ENCODE peak calls at places on chromosome 3, in ten cellular contexts. W is GM23338, K is iPS DF 6.9, B is mesendoderm, P is foreskin keratinocyte, Z is neuronal stem cell, V is SJSA1, I is ascending aorta, D is Peyer's patch, F is endothelial cell of umbilical vein. X is an unnamed sample. For H3K4me1 and H3K27me3, the result is how much of the 10 kb centered on the place peaks cover.

GRCh38 chr3:116005404-116005803 is 382.1 kb downstream of the GAP43 start:
- DNase-seq in F (no peak), Z (no peak), I (no peak), P (peak), B (peak), K (no peak), V (peak), W (no peak), D (no peak), X (no peak)

GRCh38 chr3:134423153-134423552 is 48.9 kb upstream of the AMOTL2 start:
- DNase-seq in F (no peak), P (no peak), B (peak), D (no peak), I (no peak), W (peak), K (no peak), V (no peak), Z (no peak), X (peak)

GRCh38 chr3:15646924-15647511 is 45.5 kb downstream of the BTD start:
- DNase-seq in K (no peak), I (no peak), Z (no peak), F (peak), P (peak), W (no peak), D (no peak), V (peak), B (peak), X (no peak)

GRCh38 chr3:101680466-101680865 is 3.5 kb upstream of the ZBTB11 start:
- DNase-seq in B (no peak), I (no peak), D (no peak), W (no peak), F (no peak), K (no peak), V (no peak), Z (no peak), P (no peak), X (no peak)

GRCh38 chr3:156307704-156308103 is 187.3 kb downstream of the KCNAB1 start:
- DNase-seq in K (no peak), W (no peak), B (no peak), D (no peak), I (peak), V (peak), P (peak), F (peak), Z (no peak), X (no peak)

GRCh38 chr3:156899951-156900350 is 73.8 kb downstream of the LEKR1 start:
- DNase-seq in V (no peak), W (peak), K (no peak), F (no peak), B (peak), D (no peak), P (no peak), Z (no peak), I (no peak), X (no peak)

GRCh38 chr3:153848701-153849100 is 272.5 kb upstream of the ARHGEF26 start:
- DNase-seq in D (no peak), F (no peak), Z (peak), B (no peak), W (no peak), V (no peak), K (no peak), P (no peak), I (no peak), X (peak)

GRCh38 chr3:106004137-106004600 is 135.4 kb upstream of the CBLB start:
- DNase-seq in P (peak), W (no peak), F (peak), D (no peak), I (no peak), V (no peak), Z (no peak), K (no peak), B (no peak), X (peak)

GRCh38 chr3:143307613-143308183 is 188.1 kb downstream of the CHST2 start:
- DNase-seq in Z (no peak), F (peak), D (no peak), B (peak), I (no peak), K (no peak), P (peak), W (no peak), V (no peak), X (no peak)

GRCh38 chr3:52498134-52499054 is 3.3 kb downstream of the STAB1 start:
- DNase-seq in B (no peak), W (no peak), F (no peak), Z (no peak), D (no peak), I (peak), K (no peak), P (no peak), V (no peak), X (peak)

GRCh38 chr3:181690769-181691168 is 21.0 kb upstream of the SOX2 start:
- DNase-seq in Z (no peak), P (no peak), B (no peak), I (no peak), W (no peak), D (no peak), V (no peak), F (no peak), K (no peak), X (no peak)

GRCh38 chr3:107062310-107062709 is 314.9 kb upstream of the CCDC54 start:
- DNase-seq in I (no peak), K (no peak), F (no peak), B (no peak), V (no peak), D (no peak), Z (no peak), P (no peak), W (no peak), X (no peak)

GRCh38 chr3:16205156-16205870 is 30.8 kb downstream of the GALNT15 start:
- DNase-seq in B (no peak), D (no peak), Z (no peak), K (no peak), P (peak), I (no peak), F (no peak), W (no peak), V (peak), X (no peak)

GRCh38 chr3:60094392-60094947 is 1044.6 kb upstream of the CFAP20DC start:
- DNase-seq in I (no peak), W (no peak), Z (no peak), V (no peak), D (no peak), B (no peak), F (no peak), P (no peak), K (no peak), X (no peak)

GRCh38 chr3:135851201-135852061 is 114.1 kb upstream of the PPP2R3A start:
- DNase-seq in K (no peak), W (no peak), P (peak), F (no peak), Z (no peak), I (no peak), V (no peak), D (no peak), B (no peak), X (no peak)

GRCh38 chr3:59559721-59560514 is 510.1 kb upstream of the CFAP20DC start:
- DNase-seq in Z (no peak), W (no peak), F (no peak), B (peak), I (no peak), P (peak), D (no peak), K (no peak), V (peak), X (peak)

GRCh38 chr3:10982782-10983181 is 9.8 kb upstream of the SLC6A1 start:
- DNase-seq in Z (no peak), B (no peak), K (no peak), D (no peak), F (no peak), I (no peak), W (no peak), P (peak), V (no peak), X (no peak)

GRCh38 chr3:86968224-86968932 is 22.6 kb downstream of the VGLL3 start:
- DNase-seq in I (no peak), D (no peak), B (no peak), V (no peak), Z (no peak), F (no peak), W (no peak), K (no peak), P (no peak), X (no peak)

DNA sequence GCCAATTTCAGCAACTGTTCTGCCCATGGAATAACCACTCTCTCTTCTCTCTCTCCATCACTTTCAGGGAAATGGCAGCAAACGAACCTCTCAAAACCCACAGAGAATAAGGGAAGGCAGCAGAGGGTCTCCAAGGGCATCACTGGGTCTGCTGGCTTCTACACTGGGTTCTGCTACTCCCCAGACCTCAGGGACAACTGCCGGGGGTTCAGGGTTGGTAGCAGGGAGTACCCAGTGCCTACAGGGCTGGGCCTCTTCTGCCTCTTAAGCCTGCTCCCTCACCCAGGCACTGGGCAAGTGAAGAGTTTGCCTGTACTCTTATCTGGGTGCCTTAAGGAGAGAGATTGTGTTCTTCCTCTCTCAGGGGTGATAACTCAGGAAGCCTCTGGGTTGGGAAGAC is 2.5 kb downstream of the TCTA start:
- DNase-seq in W (no peak), I (no peak), V (no peak), P (no peak), D (no peak), B (no peak), K (no peak), Z (no peak), F (no peak), X (no peak)
- H3K4me1 ChIP-seq in W (under half), I (under half), V (under half), P (under half), D (under half), B (under half), K (under half), Z (under half), F (under half), X (under half)

GRCh38 chr3:9549600-9549999 is 4.0 kb downstream of the LHFPL4 start:
- DNase-seq in V (no peak), W (no peak), K (no peak), B (no peak), I (no peak), Z (no peak), P (no peak), D (no peak), F (no peak), X (no peak)
- H3K27me3 ChIP-seq in V (under half), W (under half), K (under half), B (under half), I (under half), Z (under half), P (under half), D (under half), F (under half), X (under half)

GRCh38 chr3:196772897-196773296 is 33.2 kb downstream of the PAK2 start:
- DNase-seq in W (no peak), Z (no peak), B (no peak), I (no peak), P (no peak), K (no peak), V (no peak), D (no peak), F (no peak), X (no peak)

GRCh38 chr3:196772102-196772501 is 32.4 kb downstream of the PAK2 start:
- DNase-seq in B (no peak), P (no peak), F (no peak), I (no peak), K (no peak), Z (no peak), V (no peak), D (no peak), W (no peak), X (no peak)

GRCh38 chr3:196774845-196775422 is 35.3 kb downstream of the PAK2 start:
- DNase-seq in V (no peak), D (no peak), B (no peak), F (no peak), K (no peak), W (no peak), P (peak), Z (no peak), I (no peak), X (no peak)

GRCh38 chr3:196775938-196776337 is 36.3 kb downstream of the PAK2 start:
- DNase-seq in P (no peak), Z (no peak), B (no peak), V (no peak), K (no peak), I (no peak), F (no peak), D (no peak), W (no peak), X (no peak)

DNA sequence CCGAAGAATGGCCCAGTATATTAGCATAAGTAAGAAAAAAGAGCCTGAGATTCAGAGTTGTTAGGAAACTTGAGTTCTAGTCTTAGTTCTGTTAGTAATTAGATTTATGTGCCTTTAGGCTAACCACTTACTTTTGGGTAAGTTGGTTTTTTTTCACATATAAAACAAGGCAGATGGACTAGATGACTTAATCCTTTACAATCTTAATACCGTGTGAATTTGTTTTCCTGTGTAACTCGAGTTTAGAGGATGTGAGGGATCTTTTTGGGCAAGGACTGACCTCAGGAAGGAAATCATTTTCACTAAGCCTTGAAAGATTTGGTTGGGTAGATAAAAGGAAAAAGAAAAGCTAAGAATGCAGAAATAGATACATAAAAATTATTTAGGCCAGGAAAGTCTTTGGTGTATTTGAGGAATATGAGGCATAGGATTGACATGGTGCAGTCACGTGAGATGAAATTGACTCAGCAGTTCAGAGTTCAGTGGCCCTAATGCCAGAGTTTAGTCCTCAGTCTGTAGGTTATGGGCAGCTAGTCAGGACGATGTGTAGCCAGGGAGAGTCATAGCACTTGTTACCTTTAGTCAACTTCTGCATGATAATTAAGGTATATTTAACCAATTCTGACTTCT is 34.6 kb downstream of the PAK2 start:
- DNase-seq in W (no peak), I (no peak), F (peak), D (no peak), P (peak), K (no peak), B (no peak), V (no peak), Z (no peak), X (peak)
- H3K27ac ChIP-seq in W (peak), I (no peak), F (peak), D (no peak), P (peak), K (no peak), B (no peak), V (no peak), Z (no peak), X (no peak)

GRCh38 chr3:169245631-169246030 is 417.9 kb downstream of the MECOM start:
- DNase-seq in W (no peak), K (no peak), I (no peak), P (no peak), B (no peak), F (peak), Z (no peak), D (no peak), V (no peak), X (no peak)
- H3K4me1 ChIP-seq in W (half or more), K (under half), I (under half), P (under half), B (under half), F (under half), Z (under half), D (under half), V (under half), X (under half)

GRCh38 chr3:189800436-189800835 is 169.2 kb downstream of the TP63 start:
- DNase-seq in Z (no peak), I (no peak), F (no peak), B (no peak), V (no peak), P (no peak), K (no peak), W (no peak), D (no peak), X (no peak)
- H3K27me3 ChIP-seq in Z (under half), I (under half), F (under half), B (under half), V (under half), P (under half), K (under half), W (under half), D (under half), X (under half)

DNA sequence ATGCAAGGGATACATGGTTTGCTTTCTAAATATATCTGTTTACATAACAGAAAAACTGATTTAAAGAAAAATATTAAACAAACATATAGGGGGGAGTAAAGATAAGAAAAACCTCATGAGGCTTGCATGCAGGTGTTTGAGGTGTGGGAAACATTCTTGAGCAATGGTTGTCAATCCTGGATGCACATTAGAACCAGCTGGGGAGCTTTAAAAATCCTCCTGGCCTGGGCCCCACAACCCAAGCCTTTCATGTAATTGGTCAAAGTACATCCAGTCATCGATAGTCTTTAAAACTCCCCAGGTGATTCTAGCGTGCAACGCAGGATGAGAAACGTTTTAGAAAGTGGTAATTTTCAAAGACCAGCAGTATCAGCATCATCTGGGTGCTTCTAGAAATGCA is 18.3 kb downstream of the NMNAT3 start:
- DNase-seq in K (no peak), D (no peak), B (no peak), V (no peak), F (no peak), P (no peak), Z (no peak), W (no peak), I (no peak), X (no peak)
- H3K27ac ChIP-seq in K (no peak), D (no peak), B (no peak), V (no peak), F (no peak), P (no peak), Z (no peak), W (no peak), I (no peak), X (no peak)

GRCh38 chr3:45644063-45644462 is 45.1 kb upstream of the SACM1L start:
- DNase-seq in B (no peak), F (peak), P (peak), V (peak), D (no peak), W (no peak), I (no peak), Z (no peak), K (no peak), X (no peak)

GRCh38 chr3:45646051-45646585 is 43.1 kb upstream of the SACM1L start:
- DNase-seq in V (no peak), I (peak), K (no peak), F (peak), D (no peak), P (no peak), B (no peak), Z (no peak), W (no peak), X (no peak)

GRCh38 chr3:45642731-45643152 is 46.5 kb upstream of the SACM1L start:
- DNase-seq in K (no peak), B (no peak), W (peak), Z (no peak), F (peak), I (no peak), P (no peak), D (no peak), V (no peak), X (peak)

GRCh38 chr3:45644467-45645201 is 44.6 kb upstream of the SACM1L start:
- DNase-seq in P (peak), B (no peak), I (no peak), Z (no peak), V (peak), D (no peak), K (no peak), F (peak), W (no peak), X (peak)

DNA sequence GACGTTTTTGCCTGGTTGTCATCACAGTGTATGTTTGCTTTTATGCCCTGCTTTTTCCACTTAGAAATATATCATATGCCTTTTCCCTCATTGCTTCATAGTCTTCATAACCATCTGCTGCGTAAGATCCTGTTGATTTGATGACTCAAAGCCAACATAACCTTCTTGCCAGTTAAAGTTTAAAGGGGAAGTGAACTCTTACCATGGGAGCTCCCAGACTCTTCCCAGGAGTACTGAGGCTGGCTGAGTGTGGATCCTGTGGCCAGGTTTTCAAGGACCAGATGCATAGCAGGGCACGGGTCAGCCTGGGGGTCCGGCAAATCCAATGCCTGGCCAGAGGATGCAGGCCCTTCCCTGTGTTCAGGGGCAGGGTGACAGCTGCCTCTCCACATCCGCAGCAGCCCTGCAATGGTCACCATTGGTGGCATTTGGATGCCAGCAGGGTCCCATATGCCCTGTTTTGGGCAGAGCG is 42.0 kb upstream of the SACM1L start:
- DNase-seq in B (no peak), Z (no peak), I (no peak), V (no peak), F (peak), K (no peak), W (no peak), P (peak), D (no peak), X (no peak)
- H3K4me1 ChIP-seq in B (under half), Z (under half), I (under half), V (half or more), F (half or more), K (under half), W (under half), P (under half), D (under half), X (under half)

DNA sequence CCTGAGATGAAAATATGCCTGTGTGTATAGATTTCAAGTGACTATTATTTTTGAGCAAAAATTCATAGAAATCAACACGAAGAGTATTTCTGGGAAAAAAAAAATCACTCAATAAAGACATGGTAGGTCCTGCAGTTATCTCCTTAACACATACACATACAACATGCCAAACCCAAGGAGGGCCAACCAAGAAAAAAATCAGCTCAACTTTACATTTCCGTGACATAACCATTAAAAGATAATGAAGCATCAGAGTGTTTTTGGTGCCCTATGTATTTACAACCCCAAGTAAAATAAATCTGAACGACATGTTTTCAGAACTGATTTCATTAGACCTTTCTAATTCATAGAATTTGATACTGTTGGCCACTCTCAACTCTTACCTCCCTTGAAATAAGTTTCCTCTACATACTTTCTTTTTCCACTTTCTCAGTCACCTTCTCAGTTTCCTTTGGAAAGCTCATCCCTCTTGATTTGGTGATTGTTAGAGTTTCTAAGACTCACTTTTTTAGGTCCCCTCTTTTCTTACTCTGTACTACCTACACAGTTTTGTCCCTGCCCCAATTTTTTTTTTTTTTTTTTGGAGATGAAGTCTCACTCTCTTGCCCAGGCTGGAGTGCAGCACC is 162.3 kb downstream of the TBL1XR1 start:
- DNase-seq in K (no peak), F (no peak), W (no peak), P (no peak), D (no peak), Z (no peak), V (no peak), I (no peak), B (no peak), X (no peak)
- H3K27me3 ChIP-seq in K (under half), F (under half), W (under half), P (under half), D (under half), Z (under half), V (under half), I (under half), B (under half), X (under half)